ENCODE peak calls at places on chromosomes 3 and 15, in six cellular contexts. One of them, this sample, is unnamed.

GRCh38 chr3:11481561-11481960 is 162.2 kb downstream of the VGLL4 start:
- DNase-seq in AG08395: no peak
- DNase-seq in CD8-positive, alpha-beta T cell: no peak
- DNase-seq in activated CD4-positive, alpha-beta memory T cell treated with anti-CD3 and anti-CD28 coated beads for 36 hours: no peak
- DNase-seq in head of caudate nucleus: no peak
- DNase-seq in EL: no peak
- DNase-seq in this sample: no peak

GRCh38 chr3:170323371-170323770 is 34.1 kb upstream of the SKIL start:
- DNase-seq in AG08395: no peak
- DNase-seq in CD8-positive, alpha-beta T cell: no peak
- DNase-seq in activated CD4-positive, alpha-beta memory T cell treated with anti-CD3 and anti-CD28 coated beads for 36 hours: no peak
- DNase-seq in head of caudate nucleus: no peak
- DNase-seq in EL: no peak
- DNase-seq in this sample: no peak

GRCh38 chr3:42600958-42601675 is 631 bp downstream of the NKTR start:
- DNase-seq in AG08395: peak; percentile 55
- DNase-seq in CD8-positive, alpha-beta T cell: peak; percentile 26
- DNase-seq in activated CD4-positive, alpha-beta memory T cell treated with anti-CD3 and anti-CD28 coated beads for 36 hours: peak; percentile 77
- DNase-seq in head of caudate nucleus: peak; percentile 63
- DNase-seq in EL: peak; percentile 78
- DNase-seq in this sample: no peak

GRCh38 chr3:128808672-128809071 is 70.7 kb upstream of the ACAD9 start:
- DNase-seq in AG08395: no peak
- DNase-seq in CD8-positive, alpha-beta T cell: no peak
- DNase-seq in activated CD4-positive, alpha-beta memory T cell treated with anti-CD3 and anti-CD28 coated beads for 36 hours: no peak
- DNase-seq in head of caudate nucleus: no peak
- DNase-seq in EL: no peak
- DNase-seq in this sample: no peak

GRCh38 chr3:64548200-64548889 is 139.5 kb downstream of the ADAMTS9 start:
- DNase-seq in AG08395: peak; percentile 44
- DNase-seq in CD8-positive, alpha-beta T cell: no peak
- DNase-seq in activated CD4-positive, alpha-beta memory T cell treated with anti-CD3 and anti-CD28 coated beads for 36 hours: no peak
- DNase-seq in head of caudate nucleus: no peak
- DNase-seq in EL: no peak
- DNase-seq in this sample: no peak

GRCh38 chr3:21902956-21903355 is 151.9 kb upstream of the ZNF385D start:
- DNase-seq in AG08395: no peak
- DNase-seq in CD8-positive, alpha-beta T cell: no peak
- DNase-seq in activated CD4-positive, alpha-beta memory T cell treated with anti-CD3 and anti-CD28 coated beads for 36 hours: no peak
- DNase-seq in head of caudate nucleus: no peak
- DNase-seq in EL: no peak
- DNase-seq in this sample: no peak

GRCh38 chr3:123862152-123862551 is 22.0 kb downstream of the MYLK start:
- DNase-seq in AG08395: no peak
- DNase-seq in CD8-positive, alpha-beta T cell: no peak
- DNase-seq in activated CD4-positive, alpha-beta memory T cell treated with anti-CD3 and anti-CD28 coated beads for 36 hours: no peak
- DNase-seq in head of caudate nucleus: no peak
- DNase-seq in EL: no peak
- DNase-seq in this sample: no peak

GRCh38 chr3:52982839-52983238 is 63.0 kb downstream of the SFMBT1 start:
- DNase-seq in AG08395: no peak
- DNase-seq in CD8-positive, alpha-beta T cell: no peak
- DNase-seq in activated CD4-positive, alpha-beta memory T cell treated with anti-CD3 and anti-CD28 coated beads for 36 hours: peak; percentile 28
- DNase-seq in head of caudate nucleus: no peak
- DNase-seq in EL: no peak
- DNase-seq in this sample: no peak

GRCh38 chr15:31758126-31758525 is 272.2 kb upstream of the CHRNA7 start:
- DNase-seq in AG08395: peak; percentile 11
- DNase-seq in CD8-positive, alpha-beta T cell: no peak
- DNase-seq in activated CD4-positive, alpha-beta memory T cell treated with anti-CD3 and anti-CD28 coated beads for 36 hours: no peak
- DNase-seq in head of caudate nucleus: peak; percentile 79
- DNase-seq in EL: peak; percentile 14
- DNase-seq in this sample: no peak

GRCh38 chr3:134348524-134348923 is 25.7 kb downstream of the AMOTL2 start:
- DNase-seq in AG08395: peak; percentile 77
- DNase-seq in CD8-positive, alpha-beta T cell: no peak
- DNase-seq in activated CD4-positive, alpha-beta memory T cell treated with anti-CD3 and anti-CD28 coated beads for 36 hours: no peak
- DNase-seq in head of caudate nucleus: no peak
- DNase-seq in EL: peak; percentile 84
- DNase-seq in this sample: no peak

GRCh38 chr15:72227192-72227586 is 3.8 kb downstream of the PKM start:
- DNase-seq in AG08395: peak; percentile 53
- DNase-seq in CD8-positive, alpha-beta T cell: no peak
- DNase-seq in activated CD4-positive, alpha-beta memory T cell treated with anti-CD3 and anti-CD28 coated beads for 36 hours: peak; percentile 83
- DNase-seq in head of caudate nucleus: no peak
- DNase-seq in EL: peak; percentile 87
- DNase-seq in this sample: no peak

GRCh38 chr3:13419356-13420050 is 619 bp downstream of the NUP210 start:
- DNase-seq in AG08395: no peak
- DNase-seq in CD8-positive, alpha-beta T cell: peak; percentile 53
- DNase-seq in activated CD4-positive, alpha-beta memory T cell treated with anti-CD3 and anti-CD28 coated beads for 36 hours: peak; percentile 68
- DNase-seq in head of caudate nucleus: peak; percentile 68
- DNase-seq in EL: no peak
- DNase-seq in this sample: peak; percentile 31

GRCh38 chr3:152609891-152610290 is 225.0 kb upstream of the P2RY1 start:
- DNase-seq in AG08395: no peak
- DNase-seq in CD8-positive, alpha-beta T cell: no peak
- DNase-seq in activated CD4-positive, alpha-beta memory T cell treated with anti-CD3 and anti-CD28 coated beads for 36 hours: no peak
- DNase-seq in head of caudate nucleus: no peak
- DNase-seq in EL: no peak
- DNase-seq in this sample: no peak

GRCh38 chr15:74786659-74787165 is 4.8 kb downstream of the CSK start:
- DNase-seq in AG08395: no peak
- DNase-seq in CD8-positive, alpha-beta T cell: no peak
- DNase-seq in activated CD4-positive, alpha-beta memory T cell treated with anti-CD3 and anti-CD28 coated beads for 36 hours: peak; percentile 42
- DNase-seq in head of caudate nucleus: no peak
- DNase-seq in EL: no peak
- DNase-seq in this sample: no peak

GRCh38 chr3:53162672-53163458 is 1.9 kb downstream of the PRKCD start:
- DNase-seq in AG08395: no peak
- DNase-seq in CD8-positive, alpha-beta T cell: peak; percentile 43
- DNase-seq in activated CD4-positive, alpha-beta memory T cell treated with anti-CD3 and anti-CD28 coated beads for 36 hours: peak; percentile 53
- DNase-seq in head of caudate nucleus: peak; percentile 53
- DNase-seq in EL: no peak
- DNase-seq in this sample: no peak

GRCh38 chr3:124565013-124565412 is 165.2 kb upstream of the UMPS start:
- DNase-seq in AG08395: peak; percentile 79
- DNase-seq in CD8-positive, alpha-beta T cell: peak; percentile 32
- DNase-seq in activated CD4-positive, alpha-beta memory T cell treated with anti-CD3 and anti-CD28 coated beads for 36 hours: peak; percentile 59
- DNase-seq in head of caudate nucleus: peak; percentile 68
- DNase-seq in EL: peak; percentile 74
- DNase-seq in this sample: no peak

GRCh38 chr3:31361391-31362273 is 171.1 kb upstream of the STT3B start:
- DNase-seq in AG08395: peak; percentile 66
- DNase-seq in CD8-positive, alpha-beta T cell: no peak
- DNase-seq in activated CD4-positive, alpha-beta memory T cell treated with anti-CD3 and anti-CD28 coated beads for 36 hours: no peak
- DNase-seq in head of caudate nucleus: no peak
- DNase-seq in EL: peak; percentile 93
- DNase-seq in this sample: no peak

GRCh38 chr3:132730891-132731580 is 8.8 kb upstream of the NPHP3 start:
- DNase-seq in AG08395: peak; percentile 58
- DNase-seq in CD8-positive, alpha-beta T cell: no peak
- DNase-seq in activated CD4-positive, alpha-beta memory T cell treated with anti-CD3 and anti-CD28 coated beads for 36 hours: no peak
- DNase-seq in head of caudate nucleus: no peak
- DNase-seq in EL: peak; percentile 57
- DNase-seq in this sample: no peak

GRCh38 chr15:56098230-56098899 is 105.0 kb upstream of the NEDD4 start:
- DNase-seq in AG08395: no peak
- DNase-seq in CD8-positive, alpha-beta T cell: no peak
- DNase-seq in activated CD4-positive, alpha-beta memory T cell treated with anti-CD3 and anti-CD28 coated beads for 36 hours: no peak
- DNase-seq in head of caudate nucleus: no peak
- DNase-seq in EL: no peak
- DNase-seq in this sample: no peak

GRCh38 chr3:132788299-132788698 is 66.1 kb upstream of the NPHP3 start:
- DNase-seq in AG08395: peak; percentile 37
- DNase-seq in CD8-positive, alpha-beta T cell: no peak
- DNase-seq in activated CD4-positive, alpha-beta memory T cell treated with anti-CD3 and anti-CD28 coated beads for 36 hours: no peak
- DNase-seq in head of caudate nucleus: no peak
- DNase-seq in EL: peak; percentile 79
- DNase-seq in this sample: no peak

GRCh38 chr15:74319596-74320357 is 47.7 kb downstream of the CYP11A1 start:
- DNase-seq in AG08395: no peak
- DNase-seq in CD8-positive, alpha-beta T cell: no peak
- DNase-seq in activated CD4-positive, alpha-beta memory T cell treated with anti-CD3 and anti-CD28 coated beads for 36 hours: no peak
- DNase-seq in head of caudate nucleus: no peak
- DNase-seq in EL: no peak
- DNase-seq in this sample: no peak

GRCh38 chr15:64134322-64134829 is 17.2 kb upstream of the SNX22 start:
- DNase-seq in AG08395: peak; percentile 12
- DNase-seq in CD8-positive, alpha-beta T cell: no peak
- DNase-seq in activated CD4-positive, alpha-beta memory T cell treated with anti-CD3 and anti-CD28 coated beads for 36 hours: no peak
- DNase-seq in head of caudate nucleus: peak; percentile 78
- DNase-seq in EL: peak; percentile 25
- DNase-seq in this sample: no peak

GRCh38 chr3:58326267-58326932 is 6.3 kb upstream of the PXK start:
- DNase-seq in AG08395: no peak
- DNase-seq in CD8-positive, alpha-beta T cell: no peak
- DNase-seq in activated CD4-positive, alpha-beta memory T cell treated with anti-CD3 and anti-CD28 coated beads for 36 hours: no peak
- DNase-seq in head of caudate nucleus: no peak
- DNase-seq in EL: no peak
- DNase-seq in this sample: no peak

GRCh38 chr3:38005076-38006020 is 14.8 kb downstream of the VILL start:
- DNase-seq in AG08395: no peak
- DNase-seq in CD8-positive, alpha-beta T cell: no peak
- DNase-seq in activated CD4-positive, alpha-beta memory T cell treated with anti-CD3 and anti-CD28 coated beads for 36 hours: no peak
- DNase-seq in head of caudate nucleus: peak; percentile 89
- DNase-seq in EL: no peak
- DNase-seq in this sample: no peak

GRCh38 chr3:27637346-27638000 is 84.7 kb downstream of the EOMES start:
- DNase-seq in AG08395: no peak
- DNase-seq in CD8-positive, alpha-beta T cell: no peak
- DNase-seq in activated CD4-positive, alpha-beta memory T cell treated with anti-CD3 and anti-CD28 coated beads for 36 hours: no peak
- DNase-seq in head of caudate nucleus: no peak
- DNase-seq in EL: no peak
- DNase-seq in this sample: no peak

GRCh38 chr3:56926513-56927282 is 124.9 kb upstream of the ARHGEF3 start:
- DNase-seq in AG08395: peak; percentile 84
- DNase-seq in CD8-positive, alpha-beta T cell: no peak
- DNase-seq in activated CD4-positive, alpha-beta memory T cell treated with anti-CD3 and anti-CD28 coated beads for 36 hours: no peak
- DNase-seq in head of caudate nucleus: no peak
- DNase-seq in EL: peak; percentile 69
- DNase-seq in this sample: no peak

GRCh38 chr3:186901135-186901734 is 29.1 kb upstream of the ST6GAL1 start:
- DNase-seq in AG08395: no peak
- DNase-seq in CD8-positive, alpha-beta T cell: no peak
- DNase-seq in activated CD4-positive, alpha-beta memory T cell treated with anti-CD3 and anti-CD28 coated beads for 36 hours: no peak
- DNase-seq in head of caudate nucleus: no peak
- DNase-seq in EL: peak; percentile 13
- DNase-seq in this sample: no peak

GRCh38 chr15:40439461-40440299 is 1.1 kb upstream of the BAHD1 start:
- DNase-seq in AG08395: peak; percentile 50
- DNase-seq in CD8-positive, alpha-beta T cell: no peak
- DNase-seq in activated CD4-positive, alpha-beta memory T cell treated with anti-CD3 and anti-CD28 coated beads for 36 hours: peak; percentile 63
- DNase-seq in head of caudate nucleus: peak; percentile 40
- DNase-seq in EL: peak; percentile 56
- DNase-seq in this sample: no peak

GRCh38 chr15:43410572-43411214 is 39.8 kb downstream of the TUBGCP4 start:
- DNase-seq in AG08395: peak; percentile 17
- DNase-seq in CD8-positive, alpha-beta T cell: no peak
- DNase-seq in activated CD4-positive, alpha-beta memory T cell treated with anti-CD3 and anti-CD28 coated beads for 36 hours: no peak
- DNase-seq in head of caudate nucleus: no peak
- DNase-seq in EL: peak; percentile 13
- DNase-seq in this sample: no peak

GRCh38 chr15:77864211-77865105 is 213.1 kb downstream of the TBC1D2B start:
- DNase-seq in AG08395: no peak
- DNase-seq in CD8-positive, alpha-beta T cell: no peak
- DNase-seq in activated CD4-positive, alpha-beta memory T cell treated with anti-CD3 and anti-CD28 coated beads for 36 hours: no peak
- DNase-seq in head of caudate nucleus: no peak
- DNase-seq in EL: no peak
- DNase-seq in this sample: no peak

GRCh38 chr3:62771331-62772097 is 103.7 kb downstream of the CADPS start:
- DNase-seq in AG08395: no peak
- DNase-seq in CD8-positive, alpha-beta T cell: no peak
- DNase-seq in activated CD4-positive, alpha-beta memory T cell treated with anti-CD3 and anti-CD28 coated beads for 36 hours: no peak
- DNase-seq in head of caudate nucleus: no peak
- DNase-seq in EL: no peak
- DNase-seq in this sample: no peak

GRCh38 chr15:88637436-88637835 is 1.4 kb upstream of the ISG20 start:
- DNase-seq in AG08395: no peak
- DNase-seq in CD8-positive, alpha-beta T cell: no peak
- DNase-seq in activated CD4-positive, alpha-beta memory T cell treated with anti-CD3 and anti-CD28 coated beads for 36 hours: no peak
- DNase-seq in head of caudate nucleus: no peak
- DNase-seq in EL: no peak
- DNase-seq in this sample: no peak

GRCh38 chr3:36097180-36097579 is 283.1 kb upstream of the STAC start:
- DNase-seq in AG08395: no peak
- DNase-seq in CD8-positive, alpha-beta T cell: no peak
- DNase-seq in activated CD4-positive, alpha-beta memory T cell treated with anti-CD3 and anti-CD28 coated beads for 36 hours: no peak
- DNase-seq in head of caudate nucleus: no peak
- DNase-seq in EL: no peak
- DNase-seq in this sample: no peak